ENCODE peak calls at places on chromosomes 11 and 22, in eight cellular contexts. L is lower lobe of right lung; K is A549; R is CD8-positive, alpha-beta T cell; D is CD8-positive, alpha-beta memory T cell; I is ascending aorta; T is ovary; O is lung. J is an unnamed sample.

GRCh38 chr22:38467904-38468760 is at the start of gene KDELR3:
- DNase-seq in L (peak; percentile 77), K (no peak), R (no peak), D (peak; percentile 22), I (peak; percentile 87), T (peak; percentile 83), O (peak; percentile 56), J (no peak)

GRCh38 chr22:33680632-33681031 is 239.6 kb downstream of the LARGE1 start:
- DNase-seq in L (no peak), K (no peak), R (no peak), D (no peak), I (no peak), T (no peak), O (no peak), J (no peak)

GRCh38 chr11:57349491-57350274 is 11.5 kb downstream of the P2RX3 start:
- DNase-seq in L (peak; percentile 79), K (peak; percentile 62), R (peak; percentile 74), D (peak; percentile 34), I (peak; percentile 81), T (peak; percentile 82), O (peak; percentile 67), J (no peak)

GRCh38 chr11:65792456-65792855 is 5.6 kb downstream of the OVOL1 start:
- DNase-seq in L (no peak), K (no peak), R (no peak), D (no peak), I (no peak), T (no peak), O (no peak), J (no peak)

GRCh38 chr11:1534682-1535081 is 37.4 kb downstream of the DUSP8 start:
- DNase-seq in L (no peak), K (no peak), R (no peak), D (no peak), I (no peak), T (no peak), O (no peak), J (no peak)

GRCh38 chr11:44506375-44507016 is 59.0 kb upstream of the CD82 start:
- DNase-seq in L (no peak), K (no peak), R (no peak), D (no peak), I (no peak), T (no peak), O (no peak), J (no peak)

GRCh38 chr22:26323013-26323412 is 106.0 kb upstream of the ASPHD2 start:
- DNase-seq in L (no peak), K (no peak), R (no peak), D (no peak), I (no peak), T (no peak), O (no peak), J (no peak)

GRCh38 chr11:15233386-15233785 is 118.7 kb downstream of the INSC start:
- DNase-seq in L (no peak), K (no peak), R (no peak), D (no peak), I (no peak), T (no peak), O (no peak), J (no peak)

GRCh38 chr22:37546436-37547248 is 13.6 kb upstream of the CDC42EP1 start:
- DNase-seq in L (peak; percentile 73), K (no peak), R (no peak), D (no peak), I (peak; percentile 90), T (peak; percentile 81), O (no peak), J (no peak)

GRCh38 chr11:62540804-62541671 is 5.6 kb downstream of the AHNAK start:
- DNase-seq in L (no peak), K (no peak), R (no peak), D (peak; percentile 33), I (no peak), T (no peak), O (no peak), J (no peak)

GRCh38 chr11:30433831-30434230 is 110.9 kb downstream of the ARL14EP start:
- DNase-seq in L (no peak), K (no peak), R (no peak), D (no peak), I (no peak), T (no peak), O (no peak), J (no peak)

GRCh38 chr11:66069715-66070603 is at the start of gene PACS1:
- DNase-seq in L (peak; percentile 88), K (peak; percentile 70), R (peak; percentile 90), D (peak; percentile 81), I (peak; percentile 87), T (peak; percentile 86), O (peak; percentile 80), J (no peak)

GRCh38 chr11:3984896-3985295 is 109.7 kb upstream of the RRM1 start:
- DNase-seq in L (no peak), K (no peak), R (peak; percentile 61), D (no peak), I (no peak), T (peak; percentile 46), O (no peak), J (no peak)

GRCh38 chr22:39546889-39547586 is 14.5 kb upstream of the RPS19BP1 start:
- DNase-seq in L (no peak), K (no peak), R (no peak), D (no peak), I (no peak), T (no peak), O (no peak), J (no peak)

GRCh38 chr11:20156280-20156875 is 3.9 kb downstream of the DBX1 start:
- DNase-seq in L (no peak), K (no peak), R (peak; percentile 72), D (peak; percentile 44), I (no peak), T (no peak), O (no peak), J (no peak)

GRCh38 chr11:112215621-112216020 is 10.6 kb upstream of the PTS start:
- DNase-seq in L (no peak), K (no peak), R (no peak), D (no peak), I (no peak), T (no peak), O (no peak), J (no peak)

GRCh38 chr22:21700822-21701221 is 34.8 kb downstream of the YPEL1 start:
- DNase-seq in L (no peak), K (no peak), R (no peak), D (no peak), I (no peak), T (no peak), O (no peak), J (no peak)
- H3K27ac ChIP-seq in L (no peak overlapping the region), K (no peak overlapping the region), R (no peak overlapping the region), D (no peak overlapping the region), I (no peak overlapping the region), T (no peak overlapping the region), O (no peak overlapping the region), J (no peak overlapping the region)

GRCh38 chr22:20550851-20551744 is 43.7 kb downstream of the MED15 start:
- DNase-seq in L (no peak), K (no peak), R (peak; percentile 82), D (peak; percentile 75), I (peak; percentile 85), T (peak; percentile 72), O (no peak), J (no peak)
- H3K27ac ChIP-seq in L (peak overlapping the region; percentile 87), K (no peak overlapping the region), R (peak overlapping the region; percentile 86), D (peak overlapping the region; percentile 70), I (peak overlapping the region; percentile 98), T (peak overlapping the region; percentile 91), O (peak overlapping the region; percentile 76), J (peak overlapping the region; percentile 32)

GRCh38 chr11:115887727-115888126 is 383.5 kb upstream of the CADM1 start:
- DNase-seq in L (no peak), K (no peak), R (no peak), D (no peak), I (no peak), T (no peak), O (no peak), J (no peak)
- H3K27ac ChIP-seq in L (no peak overlapping the region), K (no peak overlapping the region), R (no peak overlapping the region), D (no peak overlapping the region), I (no peak overlapping the region), T (no peak overlapping the region), O (no peak overlapping the region), J (no peak overlapping the region)

DNA sequence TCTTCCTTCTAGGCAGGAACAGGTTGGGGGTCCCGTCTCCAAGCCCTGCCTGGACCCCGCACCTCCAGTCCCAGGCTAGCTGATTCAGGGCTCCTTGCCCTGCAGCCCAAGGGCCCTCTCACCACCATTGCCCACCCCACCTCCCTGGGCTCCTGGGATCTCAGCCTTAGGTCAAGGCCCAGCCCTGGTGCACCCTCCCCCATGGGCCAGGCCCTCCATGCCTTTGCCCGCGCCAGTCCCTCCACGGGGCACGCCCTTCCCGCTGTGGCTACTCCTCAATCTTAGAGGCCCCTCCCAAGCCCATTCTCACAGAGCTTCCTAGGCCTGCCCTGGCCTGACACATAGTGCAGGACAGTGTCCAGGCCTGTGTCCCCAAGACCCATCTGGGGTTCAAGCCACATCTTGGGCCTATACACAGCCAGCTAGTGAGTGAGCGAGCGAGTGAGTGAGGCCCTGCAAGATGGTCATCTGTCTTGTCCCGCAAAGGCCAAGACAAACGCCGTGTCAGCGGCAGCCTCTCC is 6.9 kb downstream of the GP1BB start:
- DNase-seq in L (no peak), K (no peak), R (no peak), D (no peak), I (no peak), T (no peak), O (no peak), J (no peak)
- H3K27ac ChIP-seq in L (no peak overlapping the region), K (peak overlapping the region; percentile 50), R (no peak overlapping the region), D (peak overlapping the region; percentile 38), I (no peak overlapping the region), T (no peak overlapping the region), O (no peak overlapping the region), J (no peak overlapping the region)

DNA sequence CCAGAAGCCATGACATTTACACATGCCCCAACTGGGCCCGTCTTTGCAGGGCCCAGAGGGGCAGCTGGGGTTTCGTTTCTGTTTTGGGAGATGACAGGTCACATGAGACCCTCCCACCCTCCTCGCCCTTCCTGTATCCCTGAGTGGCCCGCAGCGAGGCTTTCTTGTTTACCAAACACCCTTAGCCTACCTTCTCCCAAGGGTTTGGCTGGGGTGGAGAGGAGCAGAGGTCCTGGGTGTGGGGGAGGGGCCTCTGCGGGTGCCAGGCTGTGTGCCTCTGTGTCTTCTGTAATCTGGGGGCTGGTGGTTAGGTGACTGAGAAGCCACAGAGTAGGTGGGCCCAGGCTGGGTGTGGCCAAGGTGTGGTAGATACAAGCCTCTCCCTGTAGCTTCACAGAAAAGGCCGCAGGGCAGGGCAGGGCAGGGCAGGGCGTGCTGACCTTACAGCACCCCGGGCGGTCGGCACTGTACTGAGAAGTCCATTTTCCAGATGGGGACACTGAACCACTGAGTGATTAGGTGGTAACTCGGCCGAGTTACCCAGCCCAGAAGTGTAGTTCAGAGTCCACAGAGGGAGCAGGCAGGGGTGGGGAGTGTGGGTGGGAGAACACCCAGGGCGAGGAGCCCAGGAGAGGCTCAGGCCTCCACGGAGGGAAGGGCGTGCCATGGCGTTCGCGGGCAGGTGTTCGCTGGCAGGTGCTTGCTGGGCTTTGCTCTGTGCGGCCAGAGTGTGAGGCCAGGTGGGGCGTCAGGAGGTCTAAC is 8.7 kb downstream of the PRR5 start:
- DNase-seq in L (no peak), K (no peak), R (peak; percentile 75), D (peak; percentile 76), I (no peak), T (no peak), O (no peak), J (no peak)
- H3K27ac ChIP-seq in L (no peak overlapping the region), K (no peak overlapping the region), R (peak overlapping the region; percentile 44), D (peak overlapping the region; percentile 38), I (no peak overlapping the region), T (no peak overlapping the region), O (no peak overlapping the region), J (no peak overlapping the region)

J was measured in epithelial cell of prostate.